ENCODE peak calls at places on chromosomes 5 and 9, in five cellular contexts. Y is OCI-LY7, Q is uterus, R is H9, X is mammary epithelial cell. D is an unnamed sample.

GRCh38 chr9:94085062-94085639 is 887 bp downstream of the PTPDC1 start:
- DNase-seq in X (peak; percentile 4), Y (no peak), Q (no peak), R (peak; percentile 75), D (no peak)

GRCh38 chr5:132947661-132948060 is 15.8 kb downstream of the AFF4 start:
- DNase-seq in Q (no peak), Y (no peak), X (no peak), R (no peak), D (no peak)

GRCh38 chr5:10585120-10585915 is 21.4 kb downstream of the ANKRD33B start:
- DNase-seq in R (no peak), X (no peak), Q (no peak), Y (no peak), D (no peak)

GRCh38 chr5:177432905-177433657 is 6.6 kb downstream of the GRK6 start:
- DNase-seq in R (no peak), Y (no peak), X (no peak), Q (no peak), D (no peak)

GRCh38 chr5:135127604-135128240 is 93.7 kb upstream of the PITX1 start:
- DNase-seq in R (no peak), X (peak; percentile 80), Q (no peak), Y (no peak), D (no peak)

GRCh38 chr9:112921549-112921948 is 30.9 kb upstream of the SLC46A2 start:
- DNase-seq in X (peak; percentile 52), R (peak; percentile 37), Y (peak; percentile 44), Q (no peak), D (no peak)

GRCh38 chr5:72600401-72600981 is 93.3 kb upstream of the ZNF366 start:
- DNase-seq in R (no peak), Q (peak; percentile 30), X (peak; percentile 96), Y (no peak), D (no peak)

GRCh38 chr5:39395521-39395920 is 29.3 kb downstream of the DAB2 start:
- DNase-seq in Q (no peak), X (peak; percentile 49), Y (no peak), R (no peak), D (no peak)

GRCh38 chr9:35905912-35906679 is at the start of gene HRCT1:
- DNase-seq in X (peak; percentile 94), Q (peak; percentile 90), Y (no peak), R (no peak), D (peak; percentile 96)

GRCh38 chr9:99516657-99517049 is 294.6 kb downstream of the SEC61B start:
- DNase-seq in Y (no peak), R (no peak), Q (no peak), X (no peak), D (no peak)

GRCh38 chr5:147080391-147080790 is 154.4 kb upstream of the STK32A start:
- DNase-seq in Y (no peak), X (no peak), Q (no peak), R (no peak), D (no peak)

GRCh38 chr5:111261610-111262009 is 37.4 kb downstream of the CAMK4 start:
- DNase-seq in X (peak; percentile 45), Q (no peak), R (no peak), Y (no peak), D (no peak)
- H3K4me1 ChIP-seq in X (peaks cover 26% of the 10 kb centered on the region), Q (no peaks in the 10 kb centered on the region), R (no peaks in the 10 kb centered on the region), Y (no peaks in the 10 kb centered on the region), D (no peaks in the 10 kb centered on the region)

GRCh38 chr9:138105561-138106505 is 228.3 kb downstream of the CACNA1B start:
- DNase-seq in X (no peak), Y (no peak), R (peak; percentile 12), Q (no peak), D (no peak)
- H3K9me3 ChIP-seq in X (peaks cover 18% of the 10 kb centered on the region), Y (no peaks in the 10 kb centered on the region), R (no peaks in the 10 kb centered on the region), Q (no peaks in the 10 kb centered on the region), D (no peaks in the 10 kb centered on the region)

GRCh38 chr5:142364251-142365145 is 39.7 kb upstream of the SPRY4 start:
- DNase-seq in R (peak; percentile 58), Y (no peak), X (peak; percentile 88), Q (peak; percentile 55), D (peak; percentile 83)
- TF ChIP-seq CTCF in R (peak; percentile 9), Y (no peak), X (no peak), Q (no peak), D (no peak)

DNA sequence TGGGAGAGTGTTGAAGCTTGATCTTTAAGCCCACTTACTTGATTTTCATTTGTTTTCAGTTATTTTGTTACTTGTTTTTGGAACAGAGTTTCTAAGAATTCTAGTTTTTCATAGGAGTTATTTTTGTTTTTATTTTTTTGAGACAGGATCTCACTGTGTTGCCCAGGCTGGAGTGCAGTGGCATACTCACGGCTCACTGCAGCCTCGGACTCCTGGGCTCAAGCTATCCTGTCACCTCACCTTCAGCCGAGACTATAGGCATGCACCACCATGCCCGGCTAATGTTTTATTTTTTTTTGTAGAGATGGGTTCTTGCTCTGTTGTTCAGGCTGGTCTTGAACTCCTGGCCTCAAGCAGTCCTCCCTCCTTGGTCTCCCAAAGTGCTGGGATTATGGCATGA is 6.3 kb downstream of the ERBIN start:
- DNase-seq in Y (no peak), Q (no peak), X (no peak), R (no peak), D (no peak)
- H3K4me1 ChIP-seq in Y (peaks cover 82% of the 10 kb centered on the region), Q (peaks cover 14% of the 10 kb centered on the region), X (no peaks in the 10 kb centered on the region), R (peaks cover 2% of the 10 kb centered on the region), D (peaks cover 8% of the 10 kb centered on the region)

GRCh38 chr9:101403886-101404285 is 5.2 kb downstream of the ZNF189 start:
- DNase-seq in R (no peak), X (no peak), Y (no peak), Q (no peak), D (no peak)

GRCh38 chr9:101409079-101409477 is 10.4 kb downstream of the ZNF189 start:
- DNase-seq in R (no peak), X (no peak), Y (no peak), Q (no peak), D (no peak)

DNA sequence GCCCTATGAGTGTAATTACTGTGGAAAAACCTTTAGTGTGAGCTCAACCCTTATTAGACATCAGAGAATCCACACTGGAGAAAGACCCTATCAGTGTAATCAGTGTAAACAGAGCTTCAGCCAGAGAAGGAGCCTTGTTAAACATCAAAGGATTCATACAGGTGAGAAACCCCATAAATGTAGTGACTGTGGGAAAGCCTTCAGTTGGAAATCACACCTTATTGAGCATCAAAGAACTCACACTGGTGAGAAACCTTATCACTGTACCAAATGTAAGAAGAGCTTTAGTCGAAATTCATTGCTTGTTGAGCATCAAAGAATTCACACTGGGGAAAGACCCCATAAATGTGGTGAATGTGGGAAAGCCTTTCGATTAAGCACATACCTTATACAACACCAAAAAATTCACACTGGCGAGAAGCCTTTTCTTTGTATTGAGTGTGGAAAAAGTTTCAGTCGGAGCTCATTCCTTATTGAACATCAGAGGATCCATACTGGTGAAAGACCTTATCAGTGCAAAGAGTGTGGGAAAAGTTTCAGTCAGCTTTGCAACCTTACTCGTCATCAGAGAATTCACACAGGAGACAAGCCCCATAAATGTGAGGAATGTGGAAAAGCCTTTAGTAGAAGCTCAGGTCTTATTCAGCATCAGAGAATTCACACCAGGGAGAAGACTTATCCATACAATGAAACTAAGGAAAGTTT is 9.9 kb downstream of the ZNF189 start:
- DNase-seq in R (no peak), Q (no peak), Y (no peak), X (no peak), D (no peak)
- H3K9me3 ChIP-seq in R (peaks cover 44% of the 10 kb centered on the region), Q (peaks cover 12% of the 10 kb centered on the region), Y (peaks cover 14% of the 10 kb centered on the region), X (peaks cover 56% of the 10 kb centered on the region), D (peaks cover 79% of the 10 kb centered on the region)

GRCh38 chr5:76143884-76144283 is 60.7 kb downstream of the SV2C start:
- DNase-seq in R (no peak), Y (no peak), Q (no peak), X (no peak), D (no peak)

GRCh38 chr5:76144892-76145291 is 61.7 kb downstream of the SV2C start:
- DNase-seq in Q (no peak), R (peak; percentile 52), Y (no peak), X (no peak), D (no peak)

DNA sequence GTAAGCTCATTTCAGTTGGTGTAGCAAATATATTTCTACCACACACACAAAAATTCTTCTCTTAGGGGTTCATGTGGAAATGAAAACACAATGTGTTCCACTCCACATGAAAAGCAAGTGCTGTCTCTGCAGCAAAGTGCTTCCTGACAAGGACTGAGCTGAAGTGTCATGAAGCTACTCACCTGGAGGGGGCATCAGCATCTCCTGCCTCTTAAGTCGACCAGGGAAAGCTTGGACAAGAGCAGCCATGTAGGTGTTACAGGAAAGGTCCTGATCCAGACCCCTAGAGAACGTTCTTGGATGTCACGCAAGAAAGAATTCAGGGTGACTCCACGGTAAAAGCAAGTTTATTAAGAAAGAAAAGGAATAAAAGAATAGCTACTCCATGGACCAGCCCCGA is 62.8 kb downstream of the SV2C start:
- DNase-seq in R (peak; percentile 66), X (peak; percentile 8), Q (no peak), Y (peak; percentile 47), D (no peak)
- TF ChIP-seq CTCF in R (peak; percentile 60), X (peak; percentile 13), Q (no peak), Y (peak; percentile 70), D (no peak)

GRCh38 chr5:81247441-81247972 is 14.4 kb downstream of the CKMT2 start:
- DNase-seq in Y (no peak), R (no peak), Q (no peak), X (peak; percentile 24), D (no peak)

GRCh38 chr5:81242906-81243436 is 9.8 kb downstream of the CKMT2 start:
- DNase-seq in Y (no peak), X (no peak), R (no peak), Q (no peak), D (no peak)

GRCh38 chr5:81244451-81244850 is 11.3 kb downstream of the CKMT2 start:
- DNase-seq in R (no peak), Y (no peak), X (no peak), Q (no peak), D (no peak)

GRCh38 chr5:81249240-81249639 is 16.1 kb downstream of the CKMT2 start:
- DNase-seq in Q (no peak), X (no peak), Y (no peak), R (no peak), D (no peak)

GRCh38 chr5:81245871-81246235 is 12.7 kb downstream of the CKMT2 start:
- DNase-seq in X (peak; percentile 5), R (no peak), Y (no peak), Q (no peak), D (no peak)
- H3K4me1 ChIP-seq in X (peaks cover 18% of the 10 kb centered on the region), R (peaks cover 2% of the 10 kb centered on the region), Y (no peaks in the 10 kb centered on the region), Q (no peaks in the 10 kb centered on the region), D (peaks cover 6% of the 10 kb centered on the region)

GRCh38 chr5:104186100-104186499 is 623.5 kb upstream of the NUDT12 start:
- DNase-seq in Y (peak; percentile 58), R (no peak), Q (no peak), X (peak; percentile 68), D (no peak)
- H3K9me3 ChIP-seq in Y (peaks cover 15% of the 10 kb centered on the region), R (peaks cover 32% of the 10 kb centered on the region), Q (no peaks in the 10 kb centered on the region), X (no peaks in the 10 kb centered on the region), D (no peaks in the 10 kb centered on the region)

DNA sequence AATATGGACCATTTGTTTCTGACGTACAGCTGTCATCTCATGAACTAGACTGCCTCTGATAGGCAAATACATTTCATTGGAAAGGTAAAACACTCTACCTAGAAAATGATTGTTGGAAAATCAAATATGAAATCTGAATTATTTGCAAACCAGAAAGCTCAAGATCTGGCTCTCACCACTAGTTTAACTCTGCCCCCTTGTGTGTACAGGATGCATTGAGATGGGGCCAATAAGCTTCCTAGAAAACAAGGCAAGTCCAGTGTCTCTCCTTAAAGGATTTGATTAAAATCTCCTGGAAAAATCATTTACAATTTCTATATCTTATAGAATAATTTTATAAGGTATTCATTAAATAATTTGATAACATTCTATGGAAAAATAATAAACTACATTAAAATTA is 311.9 kb upstream of the ANKH start:
- DNase-seq in R (no peak), Y (no peak), X (no peak), Q (no peak), D (no peak)
- TF ChIP-seq CTCF in R (peak; percentile 61), Y (no peak), X (no peak), Q (peak; percentile 5), D (no peak)